ENCODE peak calls at places on chromosome 11, in four cellular contexts. One of them, this sample, is unnamed.

GRCh38 chr11:68358416-68358815 is 46.0 kb downstream of the LRP5 start:
- DNase-seq in GM23338: no peak
- DNase-seq in mesenchymal stem cell: no peak
- DNase-seq in heart left ventricle: no peak
- DNase-seq in this sample: no peak

GRCh38 chr11:58028687-58029411 is 1.9 kb upstream of the OR6Q1 start:
- DNase-seq in GM23338: no peak
- DNase-seq in mesenchymal stem cell: peak; percentile 16
- DNase-seq in heart left ventricle: peak; percentile 24
- DNase-seq in this sample: no peak

GRCh38 chr11:100876826-100877545 is 189.9 kb downstream of the ARHGAP42 start:
- DNase-seq in GM23338: peak; percentile 28
- DNase-seq in mesenchymal stem cell: peak; percentile 95
- DNase-seq in heart left ventricle: no peak
- DNase-seq in this sample: peak; percentile 94

GRCh38 chr11:102530558-102530957 is at the start of gene MMP7:
- DNase-seq in GM23338: no peak
- DNase-seq in mesenchymal stem cell: peak; percentile 56
- DNase-seq in heart left ventricle: no peak
- DNase-seq in this sample: peak; percentile 26

GRCh38 chr11:125568970-125569912 is at the start of gene EI24:
- DNase-seq in GM23338: peak; percentile 98
- DNase-seq in mesenchymal stem cell: peak; percentile 93
- DNase-seq in heart left ventricle: peak; percentile 96
- DNase-seq in this sample: peak; percentile 86

GRCh38 chr11:94888204-94888603 is 85.2 kb downstream of the CWC15 start:
- DNase-seq in GM23338: no peak
- DNase-seq in mesenchymal stem cell: no peak
- DNase-seq in heart left ventricle: no peak
- DNase-seq in this sample: no peak

GRCh38 chr11:57761301-57762234 is at the start of gene CTNND1:
- DNase-seq in GM23338: peak; percentile 98
- DNase-seq in mesenchymal stem cell: peak; percentile 99
- DNase-seq in heart left ventricle: peak; percentile 92
- DNase-seq in this sample: peak; percentile 96

GRCh38 chr11:95302211-95302610 is 71.2 kb upstream of the SESN3 start:
- DNase-seq in GM23338: no peak
- DNase-seq in mesenchymal stem cell: no peak
- DNase-seq in heart left ventricle: no peak
- DNase-seq in this sample: no peak

GRCh38 chr11:77510095-77510494 is 36.2 kb upstream of the PAK1 start:
- DNase-seq in GM23338: no peak
- DNase-seq in mesenchymal stem cell: no peak
- DNase-seq in heart left ventricle: no peak
- DNase-seq in this sample: no peak

GRCh38 chr11:35042265-35042664 is 96.7 kb upstream of the CD44 start:
- DNase-seq in GM23338: no peak
- DNase-seq in mesenchymal stem cell: peak; percentile 22
- DNase-seq in heart left ventricle: no peak
- DNase-seq in this sample: no peak

GRCh38 chr11:84580338-84580737 is 1046.8 kb downstream of the DLG2 start:
- DNase-seq in GM23338: peak; percentile 19
- DNase-seq in mesenchymal stem cell: no peak
- DNase-seq in heart left ventricle: no peak
- DNase-seq in this sample: no peak

GRCh38 chr11:94638278-94638901 is 71.2 kb downstream of the PIWIL4 start:
- DNase-seq in GM23338: no peak
- DNase-seq in mesenchymal stem cell: peak; percentile 14
- DNase-seq in heart left ventricle: no peak
- DNase-seq in this sample: no peak

GRCh38 chr11:106397787-106398355 is 320.4 kb downstream of the AASDHPPT start:
- DNase-seq in GM23338: no peak
- DNase-seq in mesenchymal stem cell: no peak
- DNase-seq in heart left ventricle: no peak
- DNase-seq in this sample: no peak

GRCh38 chr11:28242596-28242995 is 134.4 kb downstream of the METTL15 start:
- DNase-seq in GM23338: no peak
- DNase-seq in mesenchymal stem cell: no peak
- DNase-seq in heart left ventricle: no peak
- DNase-seq in this sample: peak; percentile 31

GRCh38 chr11:37963440-37963839 is 1365.4 kb upstream of the RAG2 start:
- DNase-seq in GM23338: peak; percentile 41
- DNase-seq in mesenchymal stem cell: no peak
- DNase-seq in heart left ventricle: no peak
- DNase-seq in this sample: no peak

GRCh38 chr11:69530278-69531070 is 49.0 kb downstream of the LINC01488 start:
- DNase-seq in GM23338: no peak
- DNase-seq in mesenchymal stem cell: no peak
- DNase-seq in heart left ventricle: no peak
- DNase-seq in this sample: no peak

GRCh38 chr11:3111919-3112690 is 53.0 kb downstream of the OSBPL5 start:
- DNase-seq in GM23338: no peak
- DNase-seq in mesenchymal stem cell: peak; percentile 85
- DNase-seq in heart left ventricle: no peak
- DNase-seq in this sample: no peak

GRCh38 chr11:2444301-2445106 is at the start of the genes KCNQ1 and TRPM5:
- DNase-seq in GM23338: peak; percentile 79
- DNase-seq in mesenchymal stem cell: no peak
- DNase-seq in heart left ventricle: peak; percentile 74
- DNase-seq in this sample: no peak

GRCh38 chr11:134666273-134667174 is 254.5 kb upstream of the B3GAT1 start:
- DNase-seq in GM23338: no peak
- DNase-seq in mesenchymal stem cell: no peak
- DNase-seq in heart left ventricle: no peak
- DNase-seq in this sample: no peak

GRCh38 chr11:30583505-30584280 is 2.5 kb downstream of the MPPED2 start:
- DNase-seq in GM23338: peak; percentile 62
- DNase-seq in mesenchymal stem cell: no peak
- DNase-seq in heart left ventricle: peak; percentile 39
- DNase-seq in this sample: no peak

GRCh38 chr11:27443746-27444465 is 28.7 kb downstream of the LGR4 start:
- DNase-seq in GM23338: peak; percentile 67
- DNase-seq in mesenchymal stem cell: no peak
- DNase-seq in heart left ventricle: no peak
- DNase-seq in this sample: no peak

GRCh38 chr11:129710423-129710822 is 105.2 kb upstream of the TMEM45B start:
- DNase-seq in GM23338: no peak
- DNase-seq in mesenchymal stem cell: no peak
- DNase-seq in heart left ventricle: no peak
- DNase-seq in this sample: no peak

GRCh38 chr11:32829680-32830412 is at the start of gene PRRG4:
- DNase-seq in GM23338: peak; percentile 83
- DNase-seq in mesenchymal stem cell: no peak
- DNase-seq in heart left ventricle: peak; percentile 52
- DNase-seq in this sample: no peak

GRCh38 chr11:113649311-113649710 is 56.8 kb downstream of the TMPRSS5 start:
- DNase-seq in GM23338: no peak
- DNase-seq in mesenchymal stem cell: no peak
- DNase-seq in heart left ventricle: no peak
- DNase-seq in this sample: no peak

GRCh38 chr11:124415356-124415923 is 9.2 kb downstream of the OR8B4 start:
- DNase-seq in GM23338: peak; percentile 65
- DNase-seq in mesenchymal stem cell: peak; percentile 51
- DNase-seq in heart left ventricle: no peak
- DNase-seq in this sample: peak; percentile 7

GRCh38 chr11:16744128-16744725 is 5.8 kb downstream of the C11orf58 start:
- DNase-seq in GM23338: peak; percentile 52
- DNase-seq in mesenchymal stem cell: no peak
- DNase-seq in heart left ventricle: no peak
- DNase-seq in this sample: no peak

GRCh38 chr11:98194611-98195010 is 826.1 kb upstream of the CNTN5 start:
- DNase-seq in GM23338: no peak
- DNase-seq in mesenchymal stem cell: no peak
- DNase-seq in heart left ventricle: no peak
- DNase-seq in this sample: peak; percentile 35

GRCh38 chr11:15627560-15627959 is 512.8 kb downstream of the INSC start:
- DNase-seq in GM23338: no peak
- DNase-seq in mesenchymal stem cell: peak; percentile 59
- DNase-seq in heart left ventricle: no peak
- DNase-seq in this sample: peak; percentile 51

GRCh38 chr11:2701230-2701629 is 1.4 kb upstream of the KCNQ1OT1 start:
- DNase-seq in GM23338: no peak
- DNase-seq in mesenchymal stem cell: no peak
- DNase-seq in heart left ventricle: no peak
- DNase-seq in this sample: no peak

GRCh38 chr11:33320814-33321330 is 63.7 kb downstream of the HIPK3 start:
- DNase-seq in GM23338: no peak
- DNase-seq in mesenchymal stem cell: no peak
- DNase-seq in heart left ventricle: no peak
- DNase-seq in this sample: no peak

GRCh38 chr11:21582791-21583190 is 610.1 kb upstream of the ANO5 start:
- DNase-seq in GM23338: no peak
- DNase-seq in mesenchymal stem cell: no peak
- DNase-seq in heart left ventricle: no peak
- DNase-seq in this sample: no peak

GRCh38 chr11:74138021-74138420 is 32.8 kb downstream of the C2CD3 start:
- DNase-seq in GM23338: no peak
- DNase-seq in mesenchymal stem cell: no peak
- DNase-seq in heart left ventricle: no peak
- DNase-seq in this sample: no peak

GRCh38 chr11:10731064-10731680 is 19.9 kb upstream of the CTR9 start:
- DNase-seq in GM23338: no peak
- DNase-seq in mesenchymal stem cell: no peak
- DNase-seq in heart left ventricle: no peak
- DNase-seq in this sample: no peak

GRCh38 chr11:46522682-46523281 is 71.0 kb downstream of the AMBRA1 start:
- DNase-seq in GM23338: no peak
- DNase-seq in mesenchymal stem cell: no peak
- DNase-seq in heart left ventricle: no peak
- DNase-seq in this sample: no peak

GRCh38 chr11:46520971-46521745 is 72.7 kb downstream of the AMBRA1 start:
- DNase-seq in GM23338: peak; percentile 34
- DNase-seq in mesenchymal stem cell: peak; percentile 70
- DNase-seq in heart left ventricle: no peak
- DNase-seq in this sample: peak; percentile 34

GRCh38 chr11:46521947-46522681 is 71.7 kb downstream of the AMBRA1 start:
- DNase-seq in GM23338: peak; percentile 33
- DNase-seq in mesenchymal stem cell: peak; percentile 45
- DNase-seq in heart left ventricle: no peak
- DNase-seq in this sample: peak; percentile 30

GRCh38 chr11:46524201-46524600 is 69.6 kb downstream of the AMBRA1 start:
- DNase-seq in GM23338: no peak
- DNase-seq in mesenchymal stem cell: no peak
- DNase-seq in heart left ventricle: no peak
- DNase-seq in this sample: no peak

GRCh38 chr11:46523290-46523689 is 70.5 kb downstream of the AMBRA1 start:
- DNase-seq in GM23338: no peak
- DNase-seq in mesenchymal stem cell: no peak
- DNase-seq in heart left ventricle: no peak
- DNase-seq in this sample: no peak
- H3K4me3 ChIP-seq in GM23338: no peak overlapping the region
- H3K4me3 ChIP-seq in mesenchymal stem cell: no peak overlapping the region
- H3K4me3 ChIP-seq in heart left ventricle: no peak overlapping the region
- H3K4me3 ChIP-seq in this sample: no peak overlapping the region

DNA sequence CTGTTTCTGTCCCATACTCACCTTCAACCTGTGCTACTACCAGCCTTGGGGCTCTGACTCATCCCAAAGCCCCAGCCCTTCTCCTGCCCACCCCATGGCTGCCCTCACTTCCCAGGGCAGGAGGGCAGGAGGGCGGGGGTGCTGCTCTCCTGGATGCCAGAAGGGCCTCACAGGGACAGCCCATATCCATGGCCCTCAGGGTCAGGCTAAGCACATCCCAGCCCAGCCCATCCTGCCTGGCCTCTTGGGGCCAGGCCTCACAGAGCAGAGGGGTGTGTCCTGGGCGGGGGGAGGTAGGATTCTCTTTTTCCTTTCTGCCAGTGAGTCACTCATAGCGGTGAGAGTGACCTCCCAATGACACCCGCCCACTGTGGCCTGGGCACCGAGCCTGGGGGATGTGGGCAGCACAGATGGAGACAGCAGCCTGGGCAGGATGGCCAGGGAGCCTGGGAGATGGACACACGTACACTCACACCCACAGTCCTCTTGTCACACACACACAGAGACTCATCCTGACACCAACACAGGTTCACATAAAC is 2.4 kb downstream of the LTBP3 start:
- DNase-seq in GM23338: no peak
- DNase-seq in mesenchymal stem cell: peak; percentile 77
- DNase-seq in heart left ventricle: peak; percentile 74
- DNase-seq in this sample: peak; percentile 76
- H3K27ac ChIP-seq in GM23338: no peak overlapping the region
- H3K27ac ChIP-seq in mesenchymal stem cell: no peak overlapping the region
- H3K27ac ChIP-seq in heart left ventricle: peak overlapping the region; percentile 97
- H3K27ac ChIP-seq in this sample: peak overlapping the region; percentile 89

GRCh38 chr11:89626366-89626765 is 83.7 kb upstream of the TRIM77 start:
- DNase-seq in GM23338: no peak
- DNase-seq in mesenchymal stem cell: no peak
- DNase-seq in heart left ventricle: no peak
- DNase-seq in this sample: no peak
- H3K27me3 ChIP-seq in GM23338: no peaks in the 10 kb centered on the region
- H3K27me3 ChIP-seq in mesenchymal stem cell: no peaks in the 10 kb centered on the region
- H3K27me3 ChIP-seq in heart left ventricle: no peaks in the 10 kb centered on the region
- H3K27me3 ChIP-seq in this sample: no peaks in the 10 kb centered on the region

DNA sequence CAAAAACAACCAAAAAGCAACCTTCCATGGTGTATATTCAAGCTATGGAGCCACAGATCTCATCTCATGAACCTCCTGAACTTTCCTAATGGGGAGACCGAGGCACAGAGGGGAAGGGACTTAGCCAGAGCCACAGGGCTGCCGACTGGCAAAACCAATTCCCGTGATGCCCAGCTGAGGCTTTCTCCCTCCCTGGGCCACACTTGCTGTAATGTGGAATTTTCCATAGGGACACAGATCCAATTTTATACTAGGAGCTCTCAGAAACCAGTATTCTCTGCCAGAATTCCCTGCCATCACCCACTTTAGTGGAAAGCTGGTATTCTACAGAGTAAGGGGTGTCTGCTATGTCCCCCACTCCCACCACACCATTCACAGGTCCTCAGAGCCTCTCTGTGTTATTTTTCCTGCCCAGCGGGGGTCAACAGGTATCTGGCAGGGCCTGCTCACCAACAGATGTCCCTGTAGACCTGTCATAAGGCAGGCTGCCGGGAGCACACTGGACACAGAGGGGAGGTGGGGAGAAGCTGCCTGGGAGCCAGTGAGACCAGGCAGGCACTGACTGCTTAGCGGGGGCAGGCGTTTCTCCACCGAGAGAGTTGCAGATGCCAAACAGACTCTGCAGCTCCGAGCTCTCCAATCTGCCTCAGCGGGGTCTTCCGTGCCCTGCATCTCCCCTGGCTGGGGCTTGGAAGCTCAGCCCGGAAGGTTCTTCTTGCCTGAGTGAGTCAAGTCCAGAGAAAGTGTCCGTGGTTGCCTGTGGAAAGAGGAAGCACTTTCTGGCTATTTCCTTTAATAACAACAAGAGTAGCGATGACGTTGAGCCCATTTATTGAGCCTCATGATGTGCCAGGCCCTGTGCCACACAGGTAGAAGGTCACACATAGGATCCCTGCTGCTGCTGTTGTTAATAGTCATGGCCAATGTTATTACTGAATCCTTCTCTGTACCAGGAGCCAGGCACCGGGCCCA is 26.3 kb downstream of the RPS6KA4 start:
- DNase-seq in GM23338: no peak
- DNase-seq in mesenchymal stem cell: no peak
- DNase-seq in heart left ventricle: no peak
- DNase-seq in this sample: no peak
- H3K4me3 ChIP-seq in GM23338: no peak overlapping the region
- H3K4me3 ChIP-seq in mesenchymal stem cell: no peak overlapping the region
- H3K4me3 ChIP-seq in heart left ventricle: no peak overlapping the region
- H3K4me3 ChIP-seq in this sample: no peak overlapping the region